ENCODE peak calls at places on chromosomes 1 and 21, in five cellular contexts. G is HepG2, J is K562, W is GM12878, F is SK-N-SH. B is an unnamed sample.

GRCh38 chr1:26471201-26471497 is 1.1 kb upstream of the HMGN2 start:
- DNase-seq in G (no peak), J (no peak), W (no peak), F (no peak), B (no peak)

GRCh38 chr1:46134660-46135331 is 2.4 kb upstream of the PIK3R3 start:
- DNase-seq in G (no peak), J (no peak), W (peak; percentile 56), F (no peak), B (no peak)

GRCh38 chr1:228753933-228754332 is 18.7 kb downstream of the RHOU start:
- DNase-seq in G (no peak), J (no peak), W (no peak), F (no peak), B (no peak)

GRCh38 chr1:3172431-3173112 is 103.6 kb downstream of the PRDM16 start:
- DNase-seq in G (no peak), J (no peak), W (no peak), F (no peak), B (no peak)

GRCh38 chr1:43225168-43225567 is 44.6 kb upstream of the TMEM125 start:
- DNase-seq in G (no peak), J (peak; percentile 33), W (no peak), F (no peak), B (no peak)

GRCh38 chr1:97412737-97413136 is 508.1 kb downstream of the DPYD start:
- DNase-seq in G (no peak), J (no peak), W (no peak), F (no peak), B (no peak)

GRCh38 chr1:228274452-228275153 is 66.8 kb downstream of the OBSCN start:
- DNase-seq in G (no peak), J (no peak), W (no peak), F (no peak), B (no peak)

GRCh38 chr1:150612014-150612345 is 17.4 kb downstream of the ENSA start:
- DNase-seq in G (no peak), J (no peak), W (no peak), F (no peak), B (no peak)

GRCh38 chr1:176559474-176560390 is 96.8 kb downstream of the PAPPA2 start:
- DNase-seq in G (peak; percentile 58), J (peak; percentile 82), W (no peak), F (peak; percentile 77), B (peak; percentile 73)

GRCh38 chr1:151616505-151616849 is 4.6 kb downstream of the SNX27 start:
- DNase-seq in G (no peak), J (no peak), W (no peak), F (no peak), B (no peak)
- TF ChIP-seq FOXM1 in G (no peak), J (no peak), W (no peak), F (no peak), B (no peak)

DNA sequence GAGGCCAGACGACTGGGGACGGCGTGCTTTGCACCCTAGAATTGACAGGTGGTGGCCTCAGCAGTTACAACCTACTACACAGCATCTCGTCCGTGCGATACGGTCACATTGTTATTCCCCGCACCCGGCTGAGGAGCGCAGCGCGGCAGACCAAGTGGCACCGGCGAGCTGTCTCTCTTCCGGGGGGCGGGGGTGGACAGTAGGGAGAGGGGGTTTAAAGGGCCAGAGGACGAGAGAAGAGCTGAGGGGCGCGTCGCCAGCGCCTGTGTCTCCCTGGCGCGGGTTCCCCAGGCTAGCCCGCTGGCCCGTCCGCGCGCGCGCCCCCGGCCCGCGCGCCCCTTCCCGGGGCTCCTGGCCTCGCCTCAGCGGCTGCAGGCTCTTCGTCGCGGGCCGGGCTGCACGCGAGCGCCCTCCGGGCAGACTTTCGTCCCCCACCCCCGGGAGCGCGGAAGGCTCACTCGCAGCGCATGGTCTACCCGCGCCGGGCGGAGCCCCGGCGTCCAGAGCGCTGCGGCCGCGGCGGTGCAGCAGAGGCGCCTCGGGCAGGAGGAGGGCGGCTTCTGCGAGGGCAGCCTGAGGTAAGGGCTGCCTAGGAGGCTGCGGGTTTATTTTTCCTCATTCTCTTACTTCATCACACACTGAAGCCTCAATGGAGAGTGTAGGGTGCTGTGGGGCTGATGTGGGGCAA is at the start of gene PDE4B:
- DNase-seq in G (no peak), J (no peak), W (no peak), F (peak; percentile 75), B (peak; percentile 76)
- TF ChIP-seq FOXM1 in G (no peak), J (no peak), W (no peak), F (no peak), B (no peak)

DNA sequence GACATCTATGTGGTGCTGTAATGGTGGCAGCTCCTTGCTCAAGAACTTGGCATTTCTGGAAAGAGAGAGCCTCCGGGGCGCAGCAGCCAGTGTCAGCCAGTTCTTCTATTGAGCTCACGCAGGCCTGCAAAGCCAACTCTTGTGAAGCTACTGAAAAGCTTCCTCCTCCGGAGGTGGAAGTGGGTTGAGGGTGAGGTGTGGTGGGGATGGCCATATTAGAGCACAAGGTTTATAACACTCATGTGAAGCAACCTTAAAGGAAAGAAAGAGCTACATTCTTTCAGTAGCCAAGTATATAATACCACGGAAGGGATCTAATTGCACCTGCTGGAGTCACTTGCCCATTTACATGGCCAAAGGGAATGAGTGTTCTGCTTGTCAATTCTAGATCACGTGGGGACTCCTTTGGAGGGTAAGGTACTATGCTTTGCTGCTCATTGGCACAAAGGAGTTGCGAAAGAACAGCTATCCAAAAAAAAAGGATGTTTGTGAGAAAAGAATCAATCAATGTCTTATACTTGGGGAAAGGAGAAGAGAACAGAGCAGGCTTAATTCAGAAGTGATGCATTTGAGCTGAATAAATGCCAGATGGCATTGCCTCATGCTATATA is 18.3 kb upstream of the MAP10 start:
- DNase-seq in G (no peak), J (no peak), W (no peak), F (no peak), B (no peak)
- TF ChIP-seq FOXM1 in G (no peak), J (no peak), W (no peak), F (no peak), B (no peak)

DNA sequence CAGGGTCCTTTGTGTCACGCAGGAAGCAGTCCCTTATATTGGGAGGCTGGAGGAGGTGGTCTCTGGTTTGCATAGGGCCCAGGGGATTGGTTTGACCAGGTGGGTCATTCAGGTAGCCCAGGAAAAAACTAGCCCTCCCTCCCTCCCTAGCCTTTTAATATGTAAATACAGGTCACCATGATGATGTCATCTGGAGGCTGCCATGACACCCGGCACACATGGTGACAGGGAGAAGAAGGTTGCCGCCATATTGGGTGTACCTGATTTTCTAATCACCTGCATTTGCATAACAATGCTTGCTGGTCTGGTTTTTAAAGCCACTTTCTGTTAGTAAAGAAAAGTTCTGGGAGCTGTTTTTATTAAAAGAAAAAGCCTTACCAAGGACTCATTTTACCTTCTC is 791.0 kb upstream of the ADGRL4 start:
- DNase-seq in G (no peak), J (no peak), W (no peak), F (no peak), B (no peak)
- TF ChIP-seq FOXM1 in G (no peak), J (no peak), W (no peak), F (no peak), B (no peak)

DNA sequence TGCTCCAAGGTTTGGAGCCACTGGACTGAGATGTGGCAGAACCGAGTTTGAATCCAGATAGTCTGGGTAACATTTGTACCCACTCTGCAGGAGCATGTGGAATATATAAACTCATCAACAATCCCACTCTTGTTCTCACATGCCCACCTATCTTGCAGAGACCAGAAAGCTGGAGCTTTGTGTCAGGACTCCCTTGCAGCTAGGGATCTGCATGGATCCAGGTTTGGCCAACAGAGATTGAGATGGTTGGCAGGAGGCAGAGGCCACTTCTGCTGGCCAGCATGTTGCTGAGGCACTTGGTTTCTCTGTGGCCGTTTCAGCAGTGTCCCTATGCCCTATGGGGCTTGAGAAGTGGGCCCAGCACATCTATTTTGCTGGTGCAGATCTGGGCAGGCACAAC is 208.3 kb downstream of the KAZN start:
- DNase-seq in G (no peak), J (no peak), W (no peak), F (no peak), B (no peak)
- TF ChIP-seq FOXM1 in G (no peak), J (no peak), W (no peak), F (no peak), B (no peak)

GRCh38 chr21:35529141-35529863 is 480.2 kb upstream of the RUNX1 start:
- DNase-seq in G (no peak), J (no peak), W (no peak), F (no peak), B (no peak)
- TF ChIP-seq FOXM1 in G (no peak), J (no peak), W (no peak), F (no peak), B (no peak)

DNA sequence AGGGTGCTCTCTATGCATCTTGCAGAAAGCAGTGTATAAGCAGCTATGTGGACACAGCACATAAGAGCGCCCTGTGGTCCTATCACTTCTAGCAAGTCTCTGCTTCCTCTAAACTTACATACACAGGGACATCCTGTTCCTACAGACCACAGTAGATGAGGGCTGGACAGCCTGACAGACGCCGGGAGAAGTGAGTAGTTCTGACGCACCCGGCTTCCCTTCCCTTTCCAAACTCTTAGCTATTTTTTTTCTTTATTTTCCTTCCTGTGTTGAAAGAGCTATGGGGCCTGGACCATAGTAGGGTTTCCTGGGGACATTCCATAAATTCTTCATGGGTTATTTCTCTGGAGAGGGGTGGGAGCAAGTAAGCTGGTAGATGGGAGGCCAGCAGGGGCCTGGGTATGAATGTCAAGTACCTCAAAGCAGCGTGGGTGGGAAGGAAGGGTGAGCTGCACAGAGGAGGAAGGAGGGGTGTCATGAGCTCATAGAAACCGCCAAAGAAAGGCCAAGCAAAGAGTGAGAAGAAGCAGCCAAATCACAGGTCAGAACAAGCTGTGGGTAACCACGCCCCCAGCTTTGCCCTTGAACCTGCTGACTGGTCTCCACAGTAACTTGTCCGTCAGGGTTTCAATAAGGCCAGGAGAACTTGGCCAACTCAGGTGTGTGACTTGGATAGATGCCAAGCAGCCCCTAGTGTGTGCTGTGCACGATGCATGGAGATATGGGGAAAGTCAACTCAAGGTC is 36.6 kb downstream of the PLXNA2 start:
- DNase-seq in G (peak; percentile 84), J (no peak), W (no peak), F (no peak), B (no peak)
- TF ChIP-seq FOXM1 in G (no peak), J (no peak), W (no peak), F (no peak), B (no peak)

GRCh38 chr1:166026561-166026960 is 140.2 kb downstream of the FAM78B start:
- DNase-seq in G (no peak), J (no peak), W (no peak), F (no peak), B (no peak)
- TF ChIP-seq FOXM1 in G (no peak), J (no peak), W (no peak), F (no peak), B (no peak)

DNA sequence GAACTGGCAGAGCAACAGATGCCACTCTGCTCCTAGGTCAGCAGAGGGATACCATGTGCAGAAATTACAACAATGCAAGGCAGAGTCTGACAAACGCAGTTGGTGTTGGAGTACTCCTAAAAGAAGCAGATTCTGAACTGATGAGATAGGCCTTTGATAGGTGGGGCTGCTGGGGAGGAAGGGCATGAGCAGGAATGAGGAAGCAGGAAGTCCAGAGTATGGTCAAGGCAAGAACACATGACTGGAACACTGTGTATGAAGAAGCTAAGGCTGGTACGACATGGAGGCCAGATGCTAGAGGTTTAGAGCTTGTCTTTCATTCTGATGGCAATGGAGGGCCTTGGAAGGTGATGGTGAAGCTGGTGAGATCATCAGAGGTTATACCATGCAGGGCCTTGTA is 11.5 kb upstream of the THRAP3 start:
- DNase-seq in G (no peak), J (no peak), W (no peak), F (no peak), B (no peak)
- TF ChIP-seq FOXM1 in G (no peak), J (no peak), W (no peak), F (no peak), B (no peak)